ENCODE peak calls at places on chromosomes 16 and 17, in five cellular contexts. G is endothelial cell of umbilical vein, U is heart left ventricle, N is transverse colon, J is adrenal gland. W is an unnamed sample. For H3K4me1, the result is how much of the 10 kb centered on the place peaks cover.

GRCh38 chr16:22787456-22788189 is 26.3 kb upstream of the HS3ST2 start:
- DNase-seq in G (no peak), U (no peak), N (peak), J (no peak), W (no peak)

GRCh38 chr16:47724386-47724785 is 263.3 kb downstream of the PHKB start:
- DNase-seq in G (no peak), U (no peak), N (no peak), J (no peak), W (no peak)

GRCh38 chr17:60468371-60468770 is 46.1 kb downstream of the CHCT1 start:
- DNase-seq in G (peak), U (no peak), N (no peak), J (no peak), W (no peak)

GRCh38 chr16:87165151-87165550 is 152.0 kb downstream of the C16orf95 start:
- DNase-seq in G (no peak), U (no peak), N (no peak), J (no peak), W (no peak)

GRCh38 chr17:76714822-76715461 is 4.2 kb upstream of the MXRA7 start:
- DNase-seq in G (peak), U (peak), N (peak), J (peak), W (peak)

GRCh38 chr16:49557070-49557446 is 183.5 kb downstream of the C16orf78 start:
- DNase-seq in G (no peak), U (no peak), N (no peak), J (no peak), W (no peak)

GRCh38 chr17:48603959-48604769 is 622 bp downstream of the HOXB6 start:
- DNase-seq in G (peak), U (no peak), N (peak), J (no peak), W (no peak)

GRCh38 chr17:81066072-81066471 is 31.1 kb downstream of the BAIAP2 start:
- DNase-seq in G (no peak), U (no peak), N (no peak), J (no peak), W (no peak)

GRCh38 chr17:633133-633532 is 81.5 kb downstream of the VPS53 start:
- DNase-seq in G (no peak), U (no peak), N (no peak), J (no peak), W (no peak)

GRCh38 chr17:73342549-73343167 is 30.9 kb upstream of the CDC42EP4 start:
- DNase-seq in G (no peak), U (no peak), N (no peak), J (no peak), W (no peak)

GRCh38 chr17:7258731-7259554 is 3.3 kb downstream of the CLDN7 start:
- DNase-seq in G (no peak), U (no peak), N (peak), J (peak), W (no peak)

DNA sequence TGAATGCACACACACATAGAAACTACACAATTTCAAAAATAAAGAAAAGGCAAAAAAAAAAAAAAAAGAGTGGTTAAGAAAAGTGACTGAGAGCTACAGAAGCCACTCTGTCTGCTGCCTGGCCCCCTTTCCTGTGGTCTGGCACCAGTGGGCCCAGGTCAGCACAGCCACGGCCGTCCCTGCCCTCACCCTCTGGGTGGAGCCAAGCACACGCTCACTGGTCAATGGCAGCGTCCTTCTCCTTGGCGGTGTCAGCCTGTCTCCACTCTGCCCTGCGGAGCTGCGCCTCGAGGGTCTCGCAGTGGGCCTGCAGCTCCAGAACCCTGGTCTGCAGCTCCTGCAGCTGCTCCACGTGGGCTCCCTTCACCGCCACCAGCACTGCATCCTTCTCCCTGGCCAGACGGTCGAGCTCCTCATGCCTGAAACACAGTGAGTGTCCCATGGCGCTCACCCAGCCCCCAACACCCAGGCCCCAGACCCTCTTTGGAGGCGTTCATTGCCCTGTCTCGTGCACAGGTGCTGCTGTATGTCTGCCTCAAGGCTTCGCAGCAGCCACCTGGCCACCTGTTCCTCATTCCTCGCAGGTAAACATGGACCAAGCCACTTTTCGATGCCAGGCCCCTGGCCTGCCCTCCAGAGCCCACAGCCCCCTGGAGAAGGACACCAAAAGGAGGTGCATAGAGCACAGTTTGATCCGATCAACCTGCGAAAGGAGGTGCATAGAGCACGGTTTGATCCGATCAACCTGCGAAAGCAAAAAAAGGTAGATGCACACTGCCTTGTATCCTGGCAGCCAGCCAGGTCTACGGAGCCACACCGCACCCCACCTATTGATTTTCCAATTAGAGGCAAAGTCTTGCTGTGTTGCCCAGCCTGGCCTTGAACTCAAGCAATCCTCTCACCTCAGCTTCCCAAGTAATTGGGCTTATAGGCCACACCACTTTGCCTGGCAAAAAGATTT is 24.4 kb downstream of the CCDC57 start:
- DNase-seq in G (no peak), U (no peak), N (no peak), J (no peak), W (no peak)
- TF ChIP-seq POLR2A in G (no peak), U (no peak), N (no peak), J (no peak), W (no peak)

DNA sequence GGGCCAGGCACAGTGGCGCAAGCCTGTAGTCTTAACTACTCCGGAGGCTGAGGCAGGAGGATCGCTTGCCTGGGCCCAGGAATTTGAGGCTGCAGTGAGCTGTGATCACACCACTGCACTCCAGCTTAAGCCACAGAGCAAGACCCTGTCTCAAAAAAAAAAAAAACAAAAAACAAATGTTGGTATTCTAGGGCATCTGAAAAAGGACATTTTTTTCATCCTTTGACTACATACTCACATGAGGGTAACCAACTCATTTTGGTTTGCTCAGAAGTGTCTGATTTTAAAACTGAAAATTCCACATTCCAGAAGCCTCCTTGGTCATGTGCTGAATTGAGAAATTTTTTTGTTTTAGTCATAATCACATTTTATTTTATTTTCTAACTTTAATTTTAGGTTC is 12.7 kb upstream of the C16orf82 start:
- DNase-seq in G (no peak), U (no peak), N (no peak), J (no peak), W (no peak)
- H3K4me1 ChIP-seq in G (under half), U (under half), N (under half), J (under half), W (under half)

GRCh38 chr17:75695141-75695829 is 26.0 kb upstream of the ITGB4 start:
- DNase-seq in G (no peak), U (no peak), N (no peak), J (no peak), W (no peak)

GRCh38 chr17:75692976-75693375 is 25.8 kb downstream of the SAP30BP start:
- DNase-seq in G (no peak), U (peak), N (no peak), J (no peak), W (peak)

GRCh38 chr17:75695830-75696271 is 25.4 kb upstream of the ITGB4 start:
- DNase-seq in G (no peak), U (peak), N (peak), J (no peak), W (no peak)

GRCh38 chr17:75694536-75694935 is 26.7 kb upstream of the ITGB4 start:
- DNase-seq in G (no peak), U (peak), N (no peak), J (no peak), W (no peak)

DNA sequence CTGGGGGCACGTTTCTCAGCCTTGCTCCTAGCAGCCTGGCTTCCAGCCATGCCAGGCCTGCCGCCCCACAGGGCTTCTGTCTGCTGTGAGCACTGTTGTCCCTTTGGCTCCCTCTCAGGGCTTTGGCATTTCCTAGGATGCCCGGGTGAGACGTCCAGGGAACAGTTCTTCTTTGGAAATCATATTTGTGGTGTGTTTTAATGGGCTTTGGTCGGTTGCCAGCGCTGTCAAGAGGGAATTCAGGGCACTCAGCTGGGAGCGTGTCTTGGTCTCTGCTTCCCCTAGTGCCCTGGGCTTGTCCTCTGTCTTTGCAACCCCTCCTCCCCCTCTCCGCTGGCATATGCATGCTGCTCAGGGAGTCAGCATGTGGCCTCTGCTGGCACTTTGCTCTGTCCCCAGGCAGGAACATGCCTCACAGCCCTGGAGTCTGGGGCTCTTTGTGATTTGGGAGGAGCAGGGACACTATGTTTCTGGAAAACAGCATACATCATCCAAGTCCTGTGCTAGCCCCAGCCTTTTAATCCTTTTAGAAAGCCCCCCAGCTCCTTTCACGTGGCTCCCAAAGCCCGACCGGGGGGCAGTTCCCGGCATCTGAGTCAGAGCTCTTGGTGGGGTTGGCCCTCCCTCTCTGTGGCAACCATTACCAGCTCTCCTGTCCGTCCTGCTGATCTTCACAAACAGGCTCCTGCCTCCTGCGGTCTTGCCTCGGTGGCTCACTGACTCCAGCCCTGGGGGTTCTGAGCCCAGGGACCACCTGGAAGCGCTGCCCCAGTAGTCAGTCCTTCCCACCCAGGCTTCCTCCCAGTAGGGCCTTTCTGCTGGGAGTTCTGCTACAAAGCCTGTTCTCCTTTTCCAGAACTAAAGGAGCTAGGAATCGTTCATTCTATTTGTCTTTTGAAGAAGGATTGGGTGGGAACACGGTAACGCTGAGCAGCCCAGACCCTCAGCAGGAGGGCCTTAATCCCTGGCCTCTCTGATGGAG is 26.7 kb downstream of the SAP30BP start:
- DNase-seq in G (peak), U (peak), N (peak), J (peak), W (peak)
- TF ChIP-seq CTCF in G (peak), U (no peak), N (no peak), J (no peak), W (no peak)

DNA sequence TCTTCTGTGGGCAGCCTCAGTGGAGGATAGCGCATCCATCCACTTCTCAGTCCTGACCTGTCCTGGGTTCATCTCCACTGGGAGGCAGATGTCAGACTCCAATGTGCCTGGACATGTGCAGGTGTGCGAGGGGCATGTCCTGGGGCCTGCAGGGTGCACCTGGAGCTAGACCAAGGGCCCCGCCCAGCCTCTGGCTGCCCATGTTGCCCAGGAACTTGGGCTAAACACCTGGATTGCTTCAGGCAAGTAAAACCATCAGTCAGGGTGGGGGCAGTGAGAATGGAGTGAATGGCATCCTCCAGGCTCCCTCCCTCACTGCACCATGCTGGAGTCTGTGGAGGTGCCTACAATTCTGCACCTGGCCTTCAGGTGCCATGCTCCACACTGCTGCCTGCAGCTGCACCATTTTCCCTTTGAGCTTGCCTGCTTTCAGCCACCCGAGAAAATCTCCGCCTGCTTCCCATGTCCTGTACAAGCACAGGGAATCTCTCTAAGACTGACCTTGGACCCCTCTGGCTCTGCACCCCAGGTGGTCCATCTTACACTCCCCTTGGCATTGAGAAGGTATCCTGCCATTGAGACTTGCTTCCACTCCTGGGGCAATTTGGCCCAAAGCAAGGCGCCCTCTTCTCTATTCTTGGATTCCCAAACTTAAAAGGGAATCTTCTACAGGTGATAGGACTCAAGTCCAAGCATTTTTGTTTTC is 2.1 kb upstream of the MFSD6L start:
- DNase-seq in G (no peak), U (no peak), N (no peak), J (no peak), W (no peak)
- TF ChIP-seq POLR2A in G (no peak), U (no peak), N (no peak), J (no peak), W (no peak)

DNA sequence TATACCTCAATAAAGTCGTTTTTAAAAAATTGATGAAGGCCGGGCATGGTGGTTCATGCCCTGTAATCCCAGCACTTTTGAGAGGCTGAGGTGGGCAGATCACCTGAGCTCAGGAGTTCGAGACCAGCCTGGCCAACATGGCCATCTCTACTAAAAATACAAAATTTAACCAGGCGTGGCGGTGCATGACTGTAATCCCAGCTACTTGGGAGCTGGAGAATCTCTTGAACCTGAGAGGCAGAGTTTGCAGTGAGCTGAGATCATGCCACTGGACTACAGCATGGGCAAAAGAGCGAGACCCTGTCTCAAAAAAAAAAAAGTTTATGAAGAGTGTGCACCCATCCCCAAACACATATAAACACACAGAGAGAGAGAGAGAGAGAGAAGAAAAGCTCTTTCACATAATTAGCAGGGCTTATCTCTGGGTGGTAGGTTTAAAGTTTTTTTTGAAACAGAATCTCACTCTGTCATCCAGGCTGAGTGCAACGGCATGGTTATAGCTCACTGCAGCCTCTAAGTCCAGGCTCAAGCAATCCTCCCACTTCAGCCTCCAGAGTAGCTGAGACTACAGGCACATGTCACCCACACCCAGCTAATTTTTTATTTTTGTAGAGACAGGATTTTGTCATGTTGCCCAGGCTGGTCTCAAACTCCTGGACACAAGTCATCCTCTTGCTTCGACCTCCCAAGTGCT is 3.0 kb downstream of the SREBF1 start:
- DNase-seq in G (no peak), U (no peak), N (no peak), J (no peak), W (no peak)
- H3K4me1 ChIP-seq in G (under half), U (under half), N (half or more), J (half or more), W (half or more)

DNA sequence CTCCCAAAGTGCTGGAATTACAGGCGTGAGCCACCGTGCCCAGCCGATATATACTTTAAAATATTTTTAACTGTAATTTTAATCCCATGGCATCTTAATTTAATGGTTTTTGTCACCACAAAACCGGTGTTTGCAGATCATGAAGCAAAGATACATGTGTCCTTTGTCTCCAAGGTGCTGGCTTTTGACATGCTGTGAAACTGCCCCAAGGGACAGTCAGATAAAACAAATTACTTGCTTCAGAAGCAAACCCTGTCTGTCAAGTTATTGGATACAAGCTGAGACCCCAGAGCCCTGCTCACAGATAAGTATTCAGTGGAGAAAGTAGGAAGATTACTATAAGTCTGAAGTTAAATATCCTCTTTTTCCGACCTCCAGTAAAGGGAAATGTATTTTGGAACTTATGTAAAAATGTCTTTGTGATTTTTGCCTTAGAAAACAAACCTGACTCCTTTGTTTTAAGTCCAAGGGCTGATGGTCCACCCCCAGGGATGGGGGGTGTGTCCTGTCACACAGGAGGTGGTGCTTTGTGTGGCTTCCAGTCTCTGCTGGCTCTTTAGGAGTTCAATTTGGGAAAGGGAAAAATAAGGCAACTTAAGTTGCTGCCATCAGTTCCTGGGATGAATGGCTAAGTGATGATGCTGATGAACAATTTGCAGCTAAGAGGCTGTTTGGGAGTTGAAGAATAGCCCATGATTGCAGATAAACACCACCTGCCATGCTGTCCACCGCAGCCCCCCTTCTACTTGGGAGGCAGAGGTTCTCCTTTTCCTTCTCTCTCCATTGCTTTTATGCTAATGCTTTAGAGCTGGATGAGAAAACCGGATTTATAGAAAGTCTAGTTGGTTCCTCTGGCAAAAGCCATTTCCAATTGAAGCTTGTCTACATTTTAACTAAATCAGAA is 40.1 kb downstream of the ARL4D start:
- DNase-seq in G (no peak), U (no peak), N (no peak), J (no peak), W (no peak)
- TF ChIP-seq CTCF in G (no peak), U (no peak), N (no peak), J (no peak), W (no peak)

DNA sequence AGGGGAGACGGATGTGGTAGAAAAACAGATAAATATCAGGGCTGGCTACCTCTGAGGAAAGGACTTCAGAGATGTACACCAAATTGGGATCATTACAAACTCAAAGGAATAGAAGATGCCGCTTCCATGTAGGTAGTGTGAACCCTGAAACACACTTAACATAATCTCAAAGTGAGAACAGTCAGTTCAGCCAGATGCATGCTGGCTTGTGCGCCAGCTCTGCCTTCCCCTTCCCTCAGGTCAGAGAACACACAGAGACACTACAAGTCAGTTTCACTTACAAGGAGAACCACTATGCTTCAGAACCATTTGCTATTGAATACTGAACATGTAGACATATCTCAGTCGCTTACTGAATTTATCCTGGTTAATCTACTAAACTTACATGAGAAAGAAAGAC is 176.0 kb upstream of the AXIN2 start:
- DNase-seq in G (no peak), U (no peak), N (no peak), J (no peak), W (no peak)
- TF ChIP-seq POLR2A in G (no peak), U (no peak), N (no peak), J (no peak), W (no peak)

W was measured in suprapubic skin.